ENCODE peak calls at places on chromosomes 11 and 22, in six cellular contexts. O is HepG2, D is K562, Q is HL-60, T is H1, S is GM12878. G is an unnamed sample.

GRCh38 chr11:116312560-116313340 is 460.0 kb downstream of the BUD13 start:
- DNase-seq in T (peak), S (no peak), O (no peak), D (no peak), Q (no peak), G (peak)

GRCh38 chr11:19751055-19751454 is 38.4 kb downstream of the NAV2 start:
- DNase-seq in D (no peak), Q (no peak), O (no peak), T (no peak), S (no peak), G (no peak)

GRCh38 chr22:20463324-20464095 is 25.9 kb upstream of the SCARF2 start:
- DNase-seq in Q (peak), S (no peak), O (no peak), D (no peak), T (no peak), G (no peak)

GRCh38 chr11:64294665-64295289 is 3.7 kb downstream of the KCNK4 start:
- DNase-seq in O (no peak), S (no peak), D (no peak), Q (no peak), T (no peak), G (no peak)

GRCh38 chr22:32511274-32511673 is 36.7 kb downstream of the FBXO7 start:
- DNase-seq in S (no peak), T (no peak), O (no peak), D (no peak), Q (no peak), G (no peak)

GRCh38 chr11:2387266-2387982 is 10.3 kb downstream of the CD81 start:
- DNase-seq in S (no peak), O (no peak), T (no peak), D (no peak), Q (no peak), G (peak)

GRCh38 chr22:21698430-21699329 is 32.9 kb downstream of the PPIL2 start:
- DNase-seq in D (peak), S (no peak), O (no peak), Q (no peak), T (no peak), G (no peak)

GRCh38 chr11:118051611-118052461 is 25.0 kb upstream of the TMPRSS4 start:
- DNase-seq in O (no peak), S (peak), T (no peak), D (no peak), Q (peak), G (no peak)

GRCh38 chr22:44359496-44360110 is 46.9 kb upstream of the SHISAL1 start:
- DNase-seq in D (no peak), Q (no peak), O (no peak), T (no peak), S (no peak), G (no peak)

GRCh38 chr11:114821626-114822025 is 143.3 kb downstream of the NXPE2 start:
- DNase-seq in O (no peak), Q (no peak), T (no peak), S (no peak), D (peak), G (no peak)

GRCh38 chr22:20904008-20904979 is 12.9 kb upstream of the CRKL start:
- DNase-seq in Q (peak), S (no peak), D (peak), T (no peak), O (peak), G (no peak)

GRCh38 chr11:57316017-57316416 is 8.7 kb downstream of the TNKS1BP1 start:
- DNase-seq in D (peak), T (no peak), O (no peak), Q (no peak), S (no peak), G (no peak)

GRCh38 chr11:120129570-120129969 is 8.3 kb downstream of the TRIM29 start:
- DNase-seq in S (no peak), Q (no peak), T (no peak), D (no peak), O (no peak), G (no peak)

GRCh38 chr22:30305906-30306628 is 16.8 kb upstream of the CASTOR1 start:
- DNase-seq in Q (peak), O (no peak), T (no peak), S (no peak), D (peak), G (no peak)

GRCh38 chr11:729492-730074 is 17.7 kb upstream of the TALDO1 start:
- DNase-seq in O (peak), S (no peak), T (no peak), Q (peak), D (no peak), G (no peak)

GRCh38 chr22:37561209-37562048 is 1.1 kb downstream of the CDC42EP1 start:
- DNase-seq in T (peak), Q (peak), O (peak), D (peak), S (no peak), G (peak)

GRCh38 chr11:75100314-75100713 is 3.6 kb upstream of the OR2AT4 start:
- DNase-seq in T (no peak), Q (peak), S (peak), D (peak), O (no peak), G (no peak)

GRCh38 chr11:77136074-77136473 is 8.0 kb downstream of the MYO7A start:
- DNase-seq in S (no peak), D (no peak), T (no peak), O (no peak), Q (no peak), G (no peak)

GRCh38 chr22:45441158-45441557 is 27.7 kb downstream of the RIBC2 start:
- DNase-seq in O (peak), S (no peak), T (no peak), Q (peak), D (peak), G (peak)

GRCh38 chr11:70119502-70119901 is 41.4 kb downstream of the ANO1 start:
- DNase-seq in D (no peak), T (no peak), Q (no peak), S (no peak), O (no peak), G (no peak)

GRCh38 chr11:67268684-67269268 is 2.5 kb downstream of the GRK2 start:
- DNase-seq in O (no peak), T (no peak), Q (no peak), D (no peak), S (no peak), G (no peak)

GRCh38 chr11:62256281-62256680 is 13.7 kb upstream of the SCGB2A2 start:
- DNase-seq in Q (no peak), S (no peak), O (no peak), T (no peak), D (no peak), G (no peak)
- TF ChIP-seq GABPA in Q (no peak), S (no peak), O (no peak), T (no peak), D (no peak), G (no peak)

GRCh38 chr11:48106166-48106565 is 110.4 kb upstream of the OR4B1 start:
- DNase-seq in S (no peak), D (no peak), Q (no peak), O (no peak), T (no peak), G (no peak)
- H3K27ac ChIP-seq in S (peak), D (no peak), Q (no peak), O (no peak), T (no peak), G (no peak)

GRCh38 chr11:10623797-10624761 is 55.6 kb upstream of the LYVE1 start:
- DNase-seq in T (peak), Q (peak), D (peak), O (peak), S (no peak), G (peak)
- TF ChIP-seq GABPA in T (no peak), Q (no peak), D (no peak), O (no peak), S (no peak), G (no peak)

GRCh38 chr22:46945481-46945880 is 183.0 kb downstream of the TBC1D22A start:
- DNase-seq in Q (no peak), D (no peak), O (no peak), S (no peak), T (peak), G (no peak)
- H3K27ac ChIP-seq in Q (no peak), D (no peak), O (no peak), S (no peak), T (no peak), G (no peak)

GRCh38 chr11:27627979-27628378 is 72.3 kb downstream of the BDNF start:
- DNase-seq in O (no peak), S (no peak), Q (no peak), D (no peak), T (no peak), G (no peak)
- TF ChIP-seq GABPA in O (no peak), S (no peak), Q (no peak), D (no peak), T (no peak), G (no peak)

DNA sequence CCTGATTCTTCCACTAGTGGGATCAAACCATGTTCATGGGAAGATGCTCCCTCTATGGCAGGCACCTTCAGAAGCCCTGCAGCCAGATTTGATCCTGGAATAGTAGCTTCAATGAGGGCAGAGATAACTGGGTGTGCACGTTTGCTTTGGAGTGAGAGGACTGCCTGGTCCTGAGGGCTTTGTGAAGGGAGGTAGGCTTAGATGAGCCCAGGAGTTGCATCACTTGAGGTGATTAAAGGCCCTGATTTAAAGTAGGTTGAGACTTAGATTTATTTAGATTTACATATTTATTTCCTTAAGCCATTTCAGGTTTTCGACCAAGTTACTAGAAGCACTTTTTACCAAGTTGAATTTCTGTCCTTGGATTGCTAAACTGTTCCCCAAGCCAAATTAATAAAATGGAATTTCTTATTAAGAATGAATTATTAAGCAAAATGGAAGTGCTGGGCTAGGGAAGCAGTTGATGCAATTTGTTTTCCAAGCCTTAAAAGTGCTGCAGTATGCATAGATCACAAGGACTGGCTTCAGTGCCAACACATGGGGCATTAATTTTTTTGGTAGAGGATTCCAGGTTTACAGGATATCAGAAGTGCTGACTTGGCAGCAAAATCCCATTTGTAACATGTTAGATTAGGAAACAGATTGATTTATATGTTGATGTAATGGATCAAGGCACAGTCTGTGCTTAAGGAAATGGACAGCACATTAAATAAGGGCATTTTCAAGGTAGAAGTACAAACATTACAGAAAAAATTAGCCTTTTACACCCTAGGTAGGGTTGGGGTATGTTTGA is 33.0 kb downstream of the APLP2 start:
- DNase-seq in T (no peak), D (no peak), S (no peak), O (no peak), Q (no peak), G (no peak)
- H3K27ac ChIP-seq in T (no peak), D (no peak), S (no peak), O (no peak), Q (no peak), G (peak)

DNA sequence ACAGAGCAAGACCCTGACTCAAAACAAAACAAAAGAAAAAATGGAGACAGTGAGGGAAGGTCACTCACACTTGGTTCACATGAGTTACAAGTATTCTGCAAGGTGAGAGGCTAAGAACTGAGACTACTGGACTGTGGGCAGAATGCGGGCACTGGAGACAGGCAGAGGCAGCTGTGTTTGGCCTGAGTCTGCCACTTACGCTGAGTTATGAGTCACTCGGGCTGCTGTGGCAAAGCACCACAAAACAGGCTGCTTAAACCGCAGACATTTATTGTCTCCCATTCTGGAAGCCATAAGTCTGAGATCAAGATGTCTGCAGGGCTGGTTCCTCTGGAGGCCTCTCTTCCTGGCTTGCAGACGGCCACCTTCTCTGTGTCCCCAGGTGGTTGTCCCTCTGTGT is 122.8 kb downstream of the SHANK2 start:
- DNase-seq in S (no peak), Q (no peak), D (no peak), O (no peak), T (no peak), G (no peak)
- TF ChIP-seq GABPA in S (no peak), Q (no peak), D (no peak), O (no peak), T (no peak), G (no peak)

G was measured in SK-N-SH.